ENCODE peak calls at places on chromosomes 16 and 17, in seven cellular contexts. E is bronchial epithelial cell; G is heart left ventricle; M is substantia nigra; S is effector memory CD4-positive, alpha-beta T cell; D is hepatocyte; O is germinal center. L is an unnamed sample.

GRCh38 chr17:27290916-27291598 is 2.9 kb upstream of the WSB1 start:
- DNase-seq in S (no peak), G (no peak), O (no peak), E (no peak), M (no peak), D (no peak), L (no peak)

GRCh38 chr16:82331397-82331796 is 161.4 kb upstream of the MPHOSPH6 start:
- DNase-seq in D (no peak), S (no peak), M (no peak), G (no peak), O (no peak), E (no peak), L (peak; percentile 12)

GRCh38 chr16:72990003-72990521 is 57.9 kb downstream of the ZFHX3 start:
- DNase-seq in S (no peak), D (peak; percentile 53), E (no peak), M (peak; percentile 45), O (no peak), G (peak; percentile 74), L (peak; percentile 87)

GRCh38 chr17:71033336-71033735 is 864.0 kb downstream of the KCNJ2 start:
- DNase-seq in D (no peak), E (no peak), O (no peak), M (no peak), S (no peak), G (no peak), L (no peak)

GRCh38 chr16:15811416-15811777 is 45.4 kb downstream of the MYH11 start:
- DNase-seq in D (no peak), O (no peak), M (no peak), G (no peak), E (no peak), S (no peak), L (no peak)

GRCh38 chr16:4358831-4359561 is 7.9 kb upstream of the PAM16 start:
- DNase-seq in O (peak; percentile 67), S (peak; percentile 37), G (peak; percentile 57), E (no peak), M (peak; percentile 41), D (peak; percentile 78), L (peak; percentile 48)

GRCh38 chr17:4941027-4941610 is 1.1 kb downstream of the RNF167 start:
- DNase-seq in O (peak; percentile 2), S (no peak), E (no peak), G (no peak), M (no peak), D (no peak), L (no peak)

GRCh38 chr16:28880955-28881354 is 2.7 kb downstream of the ATP2A1 start:
- DNase-seq in S (no peak), E (no peak), G (no peak), O (no peak), D (no peak), M (no peak), L (no peak)

GRCh38 chr16:73047536-73048291 is at the start of gene ZFHX3:
- DNase-seq in O (peak; percentile 64), M (peak; percentile 59), D (peak; percentile 83), E (peak; percentile 33), S (no peak), G (peak; percentile 82), L (peak; percentile 75)

GRCh38 chr17:41002814-41003213 is 3.1 kb upstream of the KRTAP3-2 start:
- DNase-seq in E (peak; percentile 90), D (no peak), M (no peak), S (no peak), G (no peak), O (no peak), L (peak; percentile 50)

GRCh38 chr17:7842380-7842949 is 8.4 kb downstream of the KDM6B start:
- DNase-seq in S (peak; percentile 98), O (peak; percentile 75), E (peak; percentile 93), G (peak; percentile 91), D (peak; percentile 91), M (peak; percentile 71), L (peak; percentile 68)

GRCh38 chr16:55836158-55836611 is 3.3 kb upstream of the CES1 start:
- DNase-seq in O (no peak), G (no peak), E (no peak), S (no peak), M (no peak), D (no peak), L (peak; percentile 72)

GRCh38 chr17:54892360-54892759 is 8.3 kb upstream of the TOM1L1 start:
- DNase-seq in M (no peak), E (no peak), O (no peak), S (no peak), D (no peak), G (no peak), L (no peak)

GRCh38 chr16:2470603-2471015 is 488 bp upstream of the NTN3 start:
- DNase-seq in D (no peak), E (peak; percentile 25), M (no peak), S (no peak), G (no peak), O (no peak), L (peak; percentile 53)